ENCODE peak calls at places on chromosomes 5 and 9, in seven cellular contexts. Q, S, P, O, R, T and V are unnamed samples.

GRCh38 chr5:177131711-177132503 is 1.7 kb upstream of the NSD1 start:
- DNase-seq in Q (no peak), S (no peak), P (peak; percentile 41), O (no peak), R (peak; percentile 50), T (peak; percentile 39), V (no peak)

GRCh38 chr9:128128836-128129590 is 1.5 kb upstream of the PTGES2 start:
- DNase-seq in Q (no peak), S (no peak), P (peak; percentile 33), O (no peak), R (no peak), T (peak; percentile 30), V (peak; percentile 79)

GRCh38 chr5:142717582-142718215 is 31.8 kb upstream of the FGF1 start:
- DNase-seq in Q (peak; percentile 34), S (peak; percentile 39), P (no peak), O (peak; percentile 87), R (no peak), T (no peak), V (no peak)

GRCh38 chr5:174448662-174449061 is 275.7 kb upstream of the MSX2 start:
- DNase-seq in Q (no peak), S (peak; percentile 65), P (no peak), O (no peak), R (no peak), T (no peak), V (no peak)

GRCh38 chr9:136007906-136008692 is 46.9 kb upstream of the UBAC1 start:
- DNase-seq in Q (peak; percentile 11), S (peak; percentile 75), P (no peak), O (no peak), R (no peak), T (no peak), V (no peak)

GRCh38 chr5:136279314-136279713 is 86.0 kb downstream of the TRPC7 start:
- DNase-seq in Q (no peak), S (peak; percentile 12), P (no peak), O (no peak), R (no peak), T (no peak), V (no peak)

GRCh38 chr9:131348631-131349521 is 45.0 kb upstream of the PRRC2B start:
- DNase-seq in Q (no peak), S (no peak), P (no peak), O (no peak), R (no peak), T (no peak), V (peak; percentile 19)

GRCh38 chr5:38453506-38453905 is 102.9 kb downstream of the LIFR start:
- DNase-seq in Q (no peak), S (no peak), P (no peak), O (no peak), R (no peak), T (no peak), V (no peak)

GRCh38 chr5:117262607-117263131 is 688.0 kb upstream of the SEMA6A start:
- DNase-seq in Q (no peak), S (no peak), P (no peak), O (no peak), R (no peak), T (no peak), V (no peak)

GRCh38 chr5:79285833-79286232 is 49.9 kb downstream of the JMY start:
- DNase-seq in Q (no peak), S (no peak), P (no peak), O (no peak), R (no peak), T (no peak), V (no peak)

GRCh38 chr5:170306381-170306790 is 8.8 kb upstream of the LCP2 start:
- DNase-seq in Q (no peak), S (peak; percentile 20), P (peak; percentile 81), O (peak; percentile 74), R (no peak), T (peak; percentile 45), V (no peak)

GRCh38 chr5:78597858-78598415 is 50.6 kb downstream of the LHFPL2 start:
- DNase-seq in Q (no peak), S (peak; percentile 91), P (no peak), O (peak; percentile 78), R (no peak), T (no peak), V (no peak)

GRCh38 chr5:137561572-137561971 is 62.4 kb upstream of the SPOCK1 start:
- DNase-seq in Q (no peak), S (peak; percentile 40), P (no peak), O (no peak), R (no peak), T (no peak), V (no peak)

GRCh38 chr9:133403766-133404439 is 13.9 kb downstream of the REXO4 start:
- DNase-seq in Q (no peak), S (no peak), P (no peak), O (peak; percentile 18), R (no peak), T (no peak), V (peak; percentile 54)

GRCh38 chr5:142426129-142426641 is 101.4 kb upstream of the SPRY4 start:
- DNase-seq in Q (no peak), S (peak; percentile 72), P (peak; percentile 86), O (no peak), R (peak; percentile 56), T (peak; percentile 60), V (no peak)

GRCh38 chr5:41856644-41857491 is 13.4 kb downstream of the OXCT1 start:
- DNase-seq in Q (peak; percentile 45), S (peak; percentile 16), P (no peak), O (peak; percentile 83), R (no peak), T (no peak), V (no peak)

GRCh38 chr5:28281381-28281780 is 1243.0 kb upstream of the CDH9 start:
- DNase-seq in Q (no peak), S (peak; percentile 51), P (no peak), O (no peak), R (no peak), T (no peak), V (no peak)

GRCh38 chr5:53956632-53957031 is 353.7 kb downstream of the ARL15 start:
- DNase-seq in Q (no peak), S (no peak), P (no peak), O (no peak), R (no peak), T (no peak), V (no peak)

GRCh38 chr9:68904454-68904853 is 109.5 kb downstream of the PRKACG start:
- DNase-seq in Q (no peak), S (no peak), P (no peak), O (no peak), R (no peak), T (no peak), V (no peak)

GRCh38 chr5:13354611-13355010 is 589.9 kb downstream of the DNAH5 start:
- DNase-seq in Q (no peak), S (peak; percentile 67), P (no peak), O (no peak), R (no peak), T (no peak), V (no peak)

GRCh38 chr9:33167949-33168535 is 906 bp upstream of the B4GALT1 start:
- DNase-seq in Q (no peak), S (no peak), P (no peak), O (no peak), R (no peak), T (no peak), V (no peak)

GRCh38 chr5:111072949-111073682 is 1.6 kb downstream of the TSLP start:
- DNase-seq in Q (no peak), S (peak; percentile 14), P (peak; percentile 81), O (peak; percentile 29), R (peak; percentile 57), T (peak; percentile 76), V (peak; percentile 88)

GRCh38 chr9:99977042-99977792 is 70.8 kb downstream of the STX17 start:
- DNase-seq in Q (no peak), S (no peak), P (no peak), O (no peak), R (no peak), T (no peak), V (no peak)

GRCh38 chr5:117455236-117456233 is 880.9 kb upstream of the SEMA6A start:
- DNase-seq in Q (no peak), S (no peak), P (no peak), O (no peak), R (no peak), T (no peak), V (peak; percentile 26)

DNA sequence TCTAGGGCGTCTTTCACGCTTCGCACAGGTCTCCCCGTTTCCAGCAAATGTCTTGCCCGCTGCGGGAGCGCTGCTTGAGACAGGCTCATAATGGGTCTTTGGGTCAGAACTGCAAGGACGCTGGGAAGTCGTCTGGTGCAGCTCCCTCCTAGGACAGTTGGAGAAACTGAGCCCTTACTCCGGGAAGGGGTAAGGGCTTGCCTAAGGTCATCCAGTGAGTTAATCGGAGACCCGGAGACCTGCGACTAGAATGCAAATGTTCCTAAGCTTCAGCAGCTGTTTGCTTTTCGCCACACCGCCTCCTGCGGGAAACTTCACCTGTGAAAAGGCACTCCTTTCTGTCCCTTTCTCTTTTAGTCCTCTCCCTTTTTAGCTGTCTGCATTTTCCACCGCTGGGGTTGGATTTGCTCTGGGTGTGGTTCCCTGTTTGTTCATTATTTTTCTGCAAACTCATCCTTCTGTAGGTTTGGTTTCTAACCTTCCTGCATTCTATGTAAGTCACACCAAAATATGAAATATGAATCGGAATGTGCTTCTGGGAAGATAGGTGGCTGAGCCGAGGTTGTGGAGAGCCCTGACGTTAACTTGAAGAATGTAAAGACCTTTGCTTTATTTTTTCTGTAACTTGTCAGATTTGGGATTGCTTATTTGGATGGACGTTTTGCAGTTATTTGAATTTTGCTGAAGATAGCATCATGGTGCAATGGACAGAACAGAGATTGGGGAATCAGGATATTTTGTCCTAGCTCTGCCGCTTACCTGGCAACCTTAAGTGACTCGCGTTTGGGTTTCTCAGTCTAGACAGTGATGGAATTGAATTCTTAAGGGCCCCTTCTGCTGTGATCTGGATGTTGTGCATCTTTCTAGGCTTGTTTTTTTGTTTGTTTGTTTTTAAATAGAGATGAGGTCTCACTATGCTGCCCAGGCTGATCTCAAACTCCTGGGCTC is 909 bp downstream of the SLC36A1 start:
- DNase-seq in Q (no peak), S (no peak), P (no peak), O (no peak), R (no peak), T (no peak), V (no peak)
- TF ChIP-seq CTCF in Q (peak; percentile 18), S (peak; percentile 6), P (no peak), O (peak; percentile 9), R (no peak), T (no peak), V (no peak)

GRCh38 chr5:98309785-98310566 is 463.5 kb upstream of the RGMB start:
- DNase-seq in Q (peak; percentile 83), S (peak; percentile 100), P (no peak), O (peak; percentile 80), R (no peak), T (no peak), V (no peak)
- H3K4me3 ChIP-seq in Q (peak overlapping the region; percentile 50), S (no peak overlapping the region), P (no peak overlapping the region), O (no peak overlapping the region), R (no peak overlapping the region), T (no peak overlapping the region), V (no peak overlapping the region)

GRCh38 chr9:108850293-108850897 is 5.4 kb downstream of the ACTL7B start:
- DNase-seq in Q (no peak), S (peak; percentile 4), P (no peak), O (peak; percentile 66), R (no peak), T (no peak), V (no peak)
- TF ChIP-seq CTCF in Q (peak; percentile 35), S (peak; percentile 25), P (peak; percentile 25), O (peak; percentile 36), R (no peak), T (no peak), V (no peak)

DNA sequence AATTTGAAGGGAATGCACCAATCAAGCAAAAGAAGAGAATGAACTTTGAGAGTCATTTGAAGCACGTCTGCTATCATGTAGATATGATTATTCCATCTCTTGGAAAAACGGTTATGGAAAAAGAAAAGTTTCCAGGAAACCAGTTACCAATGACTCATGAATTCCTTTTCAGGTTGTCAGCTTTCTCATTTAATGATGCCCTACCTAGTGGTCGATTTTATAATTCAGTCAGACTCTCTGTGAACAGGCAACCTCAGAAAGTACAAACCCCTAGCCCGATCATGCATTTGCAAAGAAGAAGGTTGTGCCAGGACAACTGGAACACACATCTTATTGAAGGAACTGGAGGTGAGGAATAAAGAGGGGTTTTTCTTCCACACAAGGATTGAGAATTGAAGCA is 355.1 kb upstream of the GRIA1 start:
- DNase-seq in Q (no peak), S (peak; percentile 56), P (no peak), O (no peak), R (no peak), T (no peak), V (no peak)
- H3K4me3 ChIP-seq in Q (no peak overlapping the region), S (no peak overlapping the region), P (no peak overlapping the region), O (no peak overlapping the region), R (no peak overlapping the region), T (no peak overlapping the region), V (no peak overlapping the region)